ENCODE peak calls at places on chromosomes 13 and 19, in seven cellular contexts. U is NCI-H1105, X is SK-MEL-5, I is neuronal stem cell, E is stomach, F is hippocampal formation, Q is Panc1. W is an unnamed sample.

GRCh38 chr13:98182589-98182988 is 5.5 kb upstream of the RNF113B start:
- DNase-seq in U (no peak), X (no peak), I (no peak), E (no peak), F (no peak), Q (no peak), W (no peak)

GRCh38 chr19:32291876-32292275 is 53.5 kb upstream of the ZNF507 start:
- DNase-seq in U (no peak), X (no peak), I (no peak), E (no peak), F (no peak), Q (no peak), W (no peak)

GRCh38 chr19:51640371-51640770 is 6.3 kb downstream of the SIGLEC14 start:
- DNase-seq in U (no peak), X (no peak), I (no peak), E (no peak), F (no peak), Q (no peak), W (no peak)

GRCh38 chr13:40517486-40518311 is 148.7 kb downstream of the FOXO1 start:
- DNase-seq in U (no peak), X (no peak), I (no peak), E (no peak), F (no peak), Q (no peak), W (no peak)

GRCh38 chr19:10417598-10418280 is 2.6 kb upstream of the PDE4A start:
- DNase-seq in U (no peak), X (no peak), I (no peak), E (no peak), F (no peak), Q (no peak), W (no peak)

GRCh38 chr13:98478134-98479129 is 98.5 kb downstream of the STK24 start:
- DNase-seq in U (no peak), X (no peak), I (peak), E (no peak), F (no peak), Q (no peak), W (no peak)

GRCh38 chr19:15282311-15282705 is 50.0 kb downstream of the BRD4 start:
- DNase-seq in U (peak), X (no peak), I (no peak), E (no peak), F (no peak), Q (no peak), W (no peak)

GRCh38 chr19:14475251-14476073 is at the start of gene PTGER1:
- DNase-seq in U (no peak), X (no peak), I (no peak), E (no peak), F (no peak), Q (no peak), W (no peak)

GRCh38 chr13:43558942-43559341 is 227.8 kb downstream of the ENOX1 start:
- DNase-seq in U (no peak), X (no peak), I (no peak), E (no peak), F (peak), Q (no peak), W (no peak)

GRCh38 chr19:3178377-3178972 is at the start of gene S1PR4:
- DNase-seq in U (no peak), X (no peak), I (no peak), E (no peak), F (no peak), Q (no peak), W (no peak)

GRCh38 chr13:68170961-68171360 is 940.8 kb upstream of the PCDH9 start:
- DNase-seq in U (no peak), X (no peak), I (no peak), E (no peak), F (no peak), Q (no peak), W (no peak)

GRCh38 chr19:29706635-29707034 is 8.4 kb downstream of the C19orf12 start:
- DNase-seq in U (no peak), X (no peak), I (no peak), E (no peak), F (no peak), Q (no peak), W (no peak)

GRCh38 chr19:18304194-18304495 is 18.7 kb downstream of the LSM4 start:
- DNase-seq in U (no peak), X (no peak), I (no peak), E (no peak), F (no peak), Q (no peak), W (no peak)

GRCh38 chr19:39843919-39844793 is 2.0 kb downstream of the FBL start:
- DNase-seq in U (no peak), X (peak), I (no peak), E (no peak), F (peak), Q (peak), W (no peak)

GRCh38 chr13:52903320-52903719 is 54.9 kb upstream of the PCDH8 start:
- DNase-seq in U (no peak), X (no peak), I (no peak), E (no peak), F (no peak), Q (no peak), W (no peak)

GRCh38 chr19:29873024-29873800 is 61.4 kb downstream of the CCNE1 start:
- DNase-seq in U (peak), X (peak), I (peak), E (peak), F (no peak), Q (no peak), W (no peak)

GRCh38 chr13:99956473-99957349 is 14.9 kb downstream of the ZIC5 start:
- DNase-seq in U (no peak), X (no peak), I (no peak), E (no peak), F (no peak), Q (no peak), W (no peak)

GRCh38 chr13:37608750-37609339 is 10.3 kb upstream of the POSTN start:
- DNase-seq in U (no peak), X (no peak), I (no peak), E (no peak), F (no peak), Q (no peak), W (no peak)

GRCh38 chr19:40366697-40367561 is 18.4 kb downstream of the PLD3 start:
- DNase-seq in U (no peak), X (no peak), I (peak), E (no peak), F (no peak), Q (no peak), W (no peak)

GRCh38 chr13:112605531-112605990 is 17.6 kb upstream of the TUBGCP3 start:
- DNase-seq in U (no peak), X (no peak), I (no peak), E (no peak), F (no peak), Q (no peak), W (no peak)

GRCh38 chr13:44298314-44298713 is 75.3 kb upstream of the SERP2 start:
- DNase-seq in U (no peak), X (no peak), I (no peak), E (no peak), F (no peak), Q (no peak), W (no peak)

GRCh38 chr13:43293008-43293407 is 269.6 kb downstream of the DNAJC15 start:
- DNase-seq in U (no peak), X (no peak), I (no peak), E (no peak), F (no peak), Q (no peak), W (no peak)

GRCh38 chr13:40146063-40146462 is 490.6 kb downstream of the COG6 start:
- DNase-seq in U (no peak), X (peak), I (no peak), E (no peak), F (no peak), Q (no peak), W (peak)

GRCh38 chr13:24151864-24152263 is 8.7 kb upstream of the SPATA13 start:
- DNase-seq in U (no peak), X (no peak), I (no peak), E (no peak), F (no peak), Q (no peak), W (no peak)

GRCh38 chr19:1384478-1385110 is 887 bp downstream of the NDUFS7 start:
- DNase-seq in U (no peak), X (no peak), I (no peak), E (no peak), F (no peak), Q (no peak), W (no peak)

GRCh38 chr13:52852444-52852843 is 4.0 kb upstream of the PCDH8 start:
- DNase-seq in U (peak), X (no peak), I (no peak), E (no peak), F (no peak), Q (no peak), W (no peak)

GRCh38 chr19:6514926-6515325 is 12.8 kb upstream of the TUBB4A start:
- DNase-seq in U (no peak), X (no peak), I (no peak), E (no peak), F (no peak), Q (no peak), W (no peak)

GRCh38 chr13:66014757-66015156 is 1215.4 kb downstream of the PCDH9 start:
- DNase-seq in U (no peak), X (no peak), I (no peak), E (no peak), F (no peak), Q (no peak), W (no peak)

GRCh38 chr13:97286317-97287046 is 64.3 kb downstream of the MBNL2 start:
- DNase-seq in U (no peak), X (no peak), I (no peak), E (no peak), F (no peak), Q (no peak), W (no peak)

GRCh38 chr19:12983561-12984142 is 11.6 kb upstream of the NFIX start:
- DNase-seq in U (peak), X (peak), I (peak), E (peak), F (no peak), Q (peak), W (no peak)

W was measured in iPS DF 6.9.